ENCODE peak calls at places on chromosomes 12 and 14, in eight cellular contexts. L, H, F, N, Y, Q, K and E are unnamed samples.

GRCh38 chr14:53193193-53193592 is 40.1 kb upstream of the DDHD1 start:
- DNase-seq in N (no peak), K (no peak), Q (no peak), H (no peak), Y (no peak), L (no peak), F (no peak), E (no peak)

GRCh38 chr12:46486588-46486987 is 114.0 kb upstream of the SLC38A2 start:
- DNase-seq in Y (no peak), Q (no peak), F (no peak), N (no peak), K (no peak), H (no peak), L (no peak), E (no peak)

GRCh38 chr12:121282072-121282742 is 14.3 kb downstream of the CAMKK2 start:
- DNase-seq in N (no peak), F (no peak), H (no peak), K (peak), Y (no peak), L (no peak), Q (no peak), E (no peak)

GRCh38 chr12:30988086-30988485 is 61.5 kb downstream of the TSPAN11 start:
- DNase-seq in Y (no peak), K (no peak), N (no peak), F (no peak), H (no peak), Q (no peak), L (peak), E (no peak)

GRCh38 chr14:32939254-32940065 is 781 bp downstream of the NPAS3 start:
- DNase-seq in Y (peak), H (peak), N (peak), K (peak), F (no peak), L (peak), Q (peak), E (peak)

GRCh38 chr14:100893760-100894159 is 9.8 kb downstream of the RTL1 start:
- DNase-seq in Q (no peak), Y (no peak), L (peak), H (no peak), K (peak), N (no peak), F (no peak), E (peak)

GRCh38 chr12:26800858-26801257 is 32.1 kb downstream of the ITPR2 start:
- DNase-seq in K (no peak), H (no peak), Y (no peak), N (no peak), L (no peak), Q (no peak), F (no peak), E (no peak)

GRCh38 chr14:68780358-68781160 is 12.3 kb downstream of the ZFP36L1 start:
- DNase-seq in H (peak), L (peak), Y (peak), F (no peak), Q (no peak), K (peak), N (no peak), E (no peak)

GRCh38 chr12:1474567-1475153 is 119.7 kb downstream of the FBXL14 start:
- DNase-seq in F (no peak), N (no peak), L (no peak), Q (peak), H (no peak), K (no peak), Y (no peak), E (no peak)

GRCh38 chr12:131057722-131058515 is 104.2 kb downstream of the ADGRD1 start:
- DNase-seq in F (no peak), Y (no peak), L (peak), N (no peak), Q (no peak), H (peak), K (peak), E (no peak)

GRCh38 chr12:75862692-75863471 is 168.7 kb downstream of the PHLDA1 start:
- DNase-seq in L (no peak), Q (no peak), N (no peak), Y (no peak), F (no peak), K (no peak), H (no peak), E (no peak)

DNA sequence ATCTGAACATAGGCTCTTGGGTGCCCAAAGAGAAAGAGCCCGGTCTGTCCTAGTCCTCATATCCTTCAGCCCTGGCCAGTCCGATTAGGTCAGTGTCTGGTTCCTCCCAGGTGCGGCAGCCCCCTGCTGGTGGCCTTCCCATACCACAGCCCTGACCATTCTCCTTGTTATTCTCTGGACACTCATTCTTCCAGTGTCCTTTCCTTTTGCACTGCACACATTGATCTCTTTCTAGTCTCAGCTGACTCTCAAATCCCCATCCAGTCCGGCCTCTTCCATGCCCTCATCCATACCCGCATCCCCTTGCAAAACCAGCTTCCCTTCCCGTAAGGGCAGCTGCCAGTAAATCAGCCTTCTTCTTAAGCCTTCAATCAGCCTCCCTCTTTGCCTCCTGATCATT is 1316.3 kb downstream of the TMEM121 start:
- DNase-seq in N (no peak), K (no peak), L (peak), H (no peak), Y (peak), Q (peak), F (no peak), E (no peak)
- TF ChIP-seq CTCF in N (no peak), K (peak), L (peak), H (no peak), Y (no peak), Q (peak), F (no peak), E (no peak)

GRCh38 chr12:65490193-65490592 is 211.7 kb downstream of the MSRB3 start:
- DNase-seq in H (no peak), Q (no peak), N (no peak), Y (no peak), L (no peak), K (no peak), F (no peak), E (no peak)

GRCh38 chr12:65492997-65493892 is 214.8 kb downstream of the MSRB3 start:
- DNase-seq in N (no peak), H (no peak), Y (no peak), K (no peak), F (no peak), L (no peak), Q (no peak), E (no peak)

DNA sequence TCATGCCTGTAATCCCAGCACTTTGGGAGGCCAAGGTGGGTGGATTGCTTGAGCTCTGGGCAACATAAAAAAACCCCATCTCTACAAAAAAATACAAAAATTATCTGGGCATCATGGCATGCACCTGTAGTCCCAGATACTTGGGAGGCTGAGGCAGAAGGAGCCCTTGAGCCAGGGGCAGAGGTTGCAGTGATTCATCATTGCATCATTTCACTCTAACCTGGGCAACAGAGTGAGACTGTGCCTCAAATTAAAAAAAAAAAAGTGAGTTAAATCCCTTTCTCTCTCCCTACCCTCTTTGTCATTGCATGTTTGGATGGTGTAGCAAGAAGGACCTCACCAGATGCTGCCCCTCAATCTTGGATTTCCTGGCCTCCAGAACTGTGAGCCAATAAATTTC is 209.2 kb downstream of the MSRB3 start:
- DNase-seq in K (no peak), F (no peak), H (no peak), Q (no peak), N (no peak), L (no peak), Y (no peak), E (no peak)
- TF ChIP-seq CTCF in K (no peak), F (no peak), H (no peak), Q (no peak), N (no peak), L (no peak), Y (no peak), E (no peak)

GRCh38 chr14:105993814-105994213 is 467.4 kb downstream of the TMEM121 start:
- DNase-seq in L (no peak), N (no peak), F (no peak), Y (no peak), K (no peak), Q (no peak), H (no peak), E (no peak)

DNA sequence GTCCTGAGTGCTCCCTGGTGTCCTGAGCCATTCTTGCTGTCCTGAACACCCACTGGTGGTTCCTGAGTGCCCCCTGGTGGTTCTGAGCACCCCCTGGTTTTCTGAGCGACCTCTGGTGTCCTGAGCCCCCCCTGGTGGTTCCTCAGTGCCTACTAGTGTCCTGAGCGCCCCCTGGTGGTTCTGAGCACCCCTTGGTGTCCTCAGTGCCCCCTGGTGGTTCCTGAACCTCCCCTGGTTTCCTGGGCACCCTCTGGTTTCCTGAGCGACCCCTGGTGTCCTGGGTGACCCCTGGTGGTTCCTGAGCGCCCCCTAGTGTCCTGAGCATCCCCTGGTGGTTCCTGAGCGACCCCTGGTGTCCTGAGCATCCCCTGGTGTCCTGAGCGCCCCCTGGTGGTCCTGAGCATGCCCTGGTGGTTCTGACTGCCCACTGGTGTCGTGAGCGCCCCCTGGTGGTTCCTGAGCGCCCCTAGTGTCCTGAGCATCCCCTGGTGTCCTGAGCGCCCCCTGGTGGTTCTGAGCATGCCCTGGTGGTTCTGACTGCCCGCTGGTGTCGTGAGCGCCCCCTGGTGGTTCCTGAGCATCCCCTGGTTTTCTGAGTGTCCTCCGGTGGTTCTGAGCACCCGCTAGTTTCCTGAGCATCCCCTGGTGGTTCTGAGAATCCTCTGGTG is 473.1 kb downstream of the TMEM121 start:
- DNase-seq in N (no peak), K (peak), Y (no peak), L (peak), Q (no peak), H (peak), F (no peak), E (no peak)
- TF ChIP-seq CTCF in N (peak), K (peak), Y (no peak), L (peak), Q (no peak), H (peak), F (no peak), E (peak)

GRCh38 chr14:43481864-43482263 is 1025.2 kb downstream of the FSCB start:
- DNase-seq in H (no peak), L (no peak), K (no peak), F (no peak), Q (no peak), N (no peak), Y (no peak), E (no peak)
- TF ChIP-seq CTCF in H (no peak), L (no peak), K (no peak), F (no peak), Q (no peak), N (no peak), Y (no peak), E (no peak)

GRCh38 chr12:94650143-94651056 is at the start of gene TMCC3:
- DNase-seq in F (no peak), K (peak), Q (peak), Y (peak), L (peak), N (peak), H (peak), E (no peak)
- TF ChIP-seq CTCF in F (no peak), K (no peak), Q (no peak), Y (no peak), L (no peak), N (no peak), H (no peak), E (peak)

GRCh38 chr12:107091989-107092641 is 1.2 kb downstream of the CRY1 start:
- DNase-seq in F (no peak), H (no peak), Y (no peak), N (peak), K (no peak), Q (peak), L (no peak), E (no peak)
- TF ChIP-seq CTCF in F (peak), H (peak), Y (peak), N (peak), K (peak), Q (peak), L (peak), E (peak)

GRCh38 chr14:95611293-95611880 is 74.8 kb upstream of the TCL1B start:
- DNase-seq in N (no peak), Y (no peak), K (no peak), F (no peak), H (no peak), Q (no peak), L (no peak), E (no peak)

GRCh38 chr14:95614335-95614734 is 71.9 kb upstream of the TCL1B start:
- DNase-seq in L (no peak), F (no peak), N (no peak), Y (no peak), K (no peak), H (no peak), Q (no peak), E (no peak)

GRCh38 chr14:95609398-95609990 is 74.6 kb downstream of the GLRX5 start:
- DNase-seq in K (no peak), Q (peak), Y (no peak), N (peak), H (no peak), L (peak), F (no peak), E (no peak)
- TF ChIP-seq CTCF in K (peak), Q (peak), Y (peak), N (peak), H (peak), L (peak), F (no peak), E (peak)

GRCh38 chr12:52645120-52645761 is 6.8 kb downstream of the KRT2 start:
- DNase-seq in Q (no peak), N (no peak), F (no peak), L (no peak), Y (no peak), H (no peak), K (no peak), E (no peak)

GRCh38 chr12:52648012-52648550 is 3.9 kb downstream of the KRT2 start:
- DNase-seq in F (no peak), Y (no peak), L (no peak), K (no peak), H (no peak), N (no peak), Q (no peak), E (no peak)

GRCh38 chr12:52645982-52646381 is 6.0 kb downstream of the KRT2 start:
- DNase-seq in F (no peak), Y (no peak), H (no peak), N (no peak), Q (no peak), L (no peak), K (no peak), E (no peak)

GRCh38 chr12:52647601-52648000 is 4.4 kb downstream of the KRT2 start:
- DNase-seq in N (no peak), Y (no peak), L (no peak), H (no peak), K (no peak), F (no peak), Q (no peak), E (no peak)

DNA sequence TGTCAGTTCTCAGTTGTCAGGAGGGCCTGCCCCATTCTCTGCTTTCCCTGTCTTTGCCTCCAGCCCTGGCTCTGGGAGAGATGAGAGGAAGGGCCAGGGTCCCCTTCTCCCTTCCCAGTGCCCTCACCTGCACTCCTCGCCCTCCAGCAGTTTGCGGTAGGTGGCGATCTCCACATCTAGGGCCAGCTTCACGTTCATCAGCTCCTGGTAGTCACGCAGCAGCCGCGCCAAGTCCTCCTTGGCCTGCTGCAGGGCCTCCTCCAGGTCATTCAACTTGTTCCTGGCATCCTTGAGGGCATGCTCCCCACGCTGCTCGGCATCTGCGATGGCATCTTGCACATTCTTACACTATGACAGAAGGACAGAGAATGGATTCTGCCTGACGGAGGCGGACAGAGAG is 5.4 kb downstream of the KRT2 start:
- DNase-seq in H (no peak), F (no peak), K (no peak), Q (no peak), Y (no peak), L (no peak), N (no peak), E (no peak)
- TF ChIP-seq CTCF in H (no peak), F (no peak), K (no peak), Q (no peak), Y (no peak), L (no peak), N (no peak), E (no peak)

GRCh38 chr14:104439625-104440024 is 139.9 kb upstream of the C14orf180 start:
- DNase-seq in N (no peak), H (no peak), Q (no peak), L (no peak), F (no peak), K (no peak), Y (no peak), E (no peak)
- TF ChIP-seq CTCF in N (no peak), H (no peak), Q (no peak), L (no peak), F (no peak), K (no peak), Y (no peak), E (no peak)